ENCODE peak calls at places on chromosomes 7 and 10, in six cellular contexts. I, N, M, V, G and H are unnamed samples.

GRCh38 chr10:109933984-109934565 is 10.8 kb upstream of the XPNPEP1 start:
- DNase-seq in I (no peak), N (no peak), M (no peak), V (no peak), G (no peak), H (no peak)

GRCh38 chr7:1053002-1053411 is 8.7 kb downstream of the GPR146 start:
- DNase-seq in I (no peak), N (no peak), M (no peak), V (no peak), G (no peak), H (no peak)

GRCh38 chr10:14742815-14743214 is 31.9 kb downstream of the FAM107B start:
- DNase-seq in I (no peak), N (no peak), M (no peak), V (peak), G (no peak), H (no peak)

GRCh38 chr7:134448359-134449229 is 10.3 kb downstream of the AKR1B1 start:
- DNase-seq in I (no peak), N (no peak), M (no peak), V (no peak), G (no peak), H (peak)

GRCh38 chr7:74355091-74355490 is 65.9 kb downstream of the CLIP2 start:
- DNase-seq in I (no peak), N (peak), M (peak), V (peak), G (no peak), H (peak)

GRCh38 chr7:68444042-68444441 is 1154.2 kb upstream of the AUTS2 start:
- DNase-seq in I (no peak), N (no peak), M (no peak), V (no peak), G (no peak), H (no peak)

GRCh38 chr7:141013345-141013715 is 1.4 kb downstream of the MRPS33 start:
- DNase-seq in I (no peak), N (no peak), M (no peak), V (no peak), G (no peak), H (no peak)

GRCh38 chr10:50552771-50553535 is 70.8 kb downstream of the SGMS1 start:
- DNase-seq in I (no peak), N (peak), M (no peak), V (peak), G (peak), H (no peak)

GRCh38 chr10:11440250-11441150 is 170.9 kb downstream of the USP6NL start:
- DNase-seq in I (no peak), N (no peak), M (no peak), V (no peak), G (no peak), H (no peak)

GRCh38 chr10:6234371-6234770 is 31.6 kb downstream of the PFKFB3 start:
- DNase-seq in I (no peak), N (no peak), M (no peak), V (no peak), G (no peak), H (no peak)

DNA sequence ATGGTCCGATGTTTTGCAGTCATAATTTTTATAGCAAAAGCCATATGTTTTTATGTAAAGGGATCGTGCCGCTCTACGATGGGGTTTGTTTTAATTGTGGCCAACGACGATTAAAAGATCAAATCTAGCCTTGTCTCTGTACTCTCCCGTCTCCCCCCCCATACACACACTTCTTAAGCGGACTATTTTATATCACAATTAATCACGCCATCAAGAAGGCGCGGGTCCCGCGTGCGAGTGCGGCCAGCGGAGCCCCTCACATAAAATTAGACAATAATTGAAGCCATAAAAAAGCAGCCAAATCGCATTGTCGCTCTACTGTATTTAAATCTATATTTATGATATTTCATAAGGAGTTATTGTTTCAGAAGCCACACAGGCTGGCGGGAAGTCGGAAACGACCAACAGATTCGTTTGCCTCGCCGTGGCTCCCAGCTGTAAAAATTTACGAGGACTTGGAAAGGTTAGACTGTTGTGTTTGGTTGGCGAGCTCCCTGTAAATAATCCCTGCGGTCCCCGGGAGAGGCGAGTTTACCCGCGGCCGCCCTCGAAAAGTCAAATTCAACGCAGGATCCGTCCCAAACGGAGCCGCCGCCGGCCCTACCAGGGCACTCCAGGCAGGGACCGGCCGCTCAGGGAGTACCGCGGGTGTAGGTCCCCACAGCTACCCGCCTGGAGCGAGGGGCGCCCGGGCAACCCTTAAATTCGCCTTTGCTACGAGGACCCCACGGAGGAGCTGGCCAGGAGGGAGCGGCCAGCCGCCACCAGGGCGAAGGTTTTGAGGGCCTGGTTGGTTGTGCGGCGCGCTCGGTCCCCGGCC is 528 bp upstream of the HOXA9 start:
- DNase-seq in I (peak), N (no peak), M (no peak), V (no peak), G (no peak), H (no peak)
- TF ChIP-seq POLR2A in I (no peak), N (peak), M (no peak), V (no peak), G (no peak), H (no peak)

GRCh38 chr10:70378122-70378521 is 4.3 kb downstream of the LRRC20 start:
- DNase-seq in I (no peak), N (no peak), M (no peak), V (no peak), G (no peak), H (peak)
- TF ChIP-seq POLR2A in I (no peak), N (no peak), M (no peak), V (no peak), G (no peak), H (no peak)

GRCh38 chr7:149605696-149606095 is 108.1 kb upstream of the ZNF746 start:
- DNase-seq in I (no peak), N (no peak), M (no peak), V (no peak), G (no peak), H (no peak)
- TF ChIP-seq POLR2A in I (no peak), N (no peak), M (no peak), V (no peak), G (no peak), H (no peak)

GRCh38 chr10:29584436-29584835 is 50.3 kb downstream of the SVIL start:
- DNase-seq in I (no peak), N (no peak), M (no peak), V (no peak), G (no peak), H (no peak)

GRCh38 chr10:29583674-29584073 is 51.1 kb downstream of the SVIL start:
- DNase-seq in I (no peak), N (no peak), M (no peak), V (no peak), G (no peak), H (no peak)

GRCh38 chr10:29586509-29586908 is 48.3 kb downstream of the SVIL start:
- DNase-seq in I (no peak), N (no peak), M (no peak), V (no peak), G (no peak), H (no peak)

GRCh38 chr10:29588640-29589421 is 45.9 kb downstream of the SVIL start:
- DNase-seq in I (no peak), N (no peak), M (no peak), V (no peak), G (no peak), H (no peak)

GRCh38 chr10:29585488-29585976 is 49.2 kb downstream of the SVIL start:
- DNase-seq in I (no peak), N (no peak), M (no peak), V (no peak), G (peak), H (no peak)
- TF ChIP-seq POLR2A in I (no peak), N (no peak), M (no peak), V (no peak), G (no peak), H (no peak)

DNA sequence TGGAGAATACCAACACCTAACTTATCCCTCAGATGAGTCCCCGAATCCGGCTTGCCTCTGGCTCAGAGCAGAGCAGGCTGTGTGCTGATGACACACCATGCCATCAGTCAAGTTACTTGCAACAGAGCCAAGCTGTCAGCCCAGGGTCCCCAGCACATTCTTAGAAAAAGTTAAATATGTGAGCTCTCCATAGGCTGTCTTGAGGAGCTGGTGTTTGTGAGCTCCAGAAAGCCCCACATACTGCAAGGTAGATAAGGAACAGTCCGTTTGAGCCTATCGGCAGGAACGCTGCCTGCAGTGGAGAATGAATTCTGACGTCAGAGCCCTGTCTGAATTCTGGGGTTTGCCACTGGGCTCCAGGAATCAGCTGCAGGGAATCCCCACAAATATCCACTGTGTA is 3.8 kb downstream of the SFXN4 start:
- DNase-seq in I (no peak), N (no peak), M (no peak), V (no peak), G (no peak), H (peak)
- TF ChIP-seq POLR2A in I (no peak), N (no peak), M (no peak), V (no peak), G (no peak), H (no peak)

DNA sequence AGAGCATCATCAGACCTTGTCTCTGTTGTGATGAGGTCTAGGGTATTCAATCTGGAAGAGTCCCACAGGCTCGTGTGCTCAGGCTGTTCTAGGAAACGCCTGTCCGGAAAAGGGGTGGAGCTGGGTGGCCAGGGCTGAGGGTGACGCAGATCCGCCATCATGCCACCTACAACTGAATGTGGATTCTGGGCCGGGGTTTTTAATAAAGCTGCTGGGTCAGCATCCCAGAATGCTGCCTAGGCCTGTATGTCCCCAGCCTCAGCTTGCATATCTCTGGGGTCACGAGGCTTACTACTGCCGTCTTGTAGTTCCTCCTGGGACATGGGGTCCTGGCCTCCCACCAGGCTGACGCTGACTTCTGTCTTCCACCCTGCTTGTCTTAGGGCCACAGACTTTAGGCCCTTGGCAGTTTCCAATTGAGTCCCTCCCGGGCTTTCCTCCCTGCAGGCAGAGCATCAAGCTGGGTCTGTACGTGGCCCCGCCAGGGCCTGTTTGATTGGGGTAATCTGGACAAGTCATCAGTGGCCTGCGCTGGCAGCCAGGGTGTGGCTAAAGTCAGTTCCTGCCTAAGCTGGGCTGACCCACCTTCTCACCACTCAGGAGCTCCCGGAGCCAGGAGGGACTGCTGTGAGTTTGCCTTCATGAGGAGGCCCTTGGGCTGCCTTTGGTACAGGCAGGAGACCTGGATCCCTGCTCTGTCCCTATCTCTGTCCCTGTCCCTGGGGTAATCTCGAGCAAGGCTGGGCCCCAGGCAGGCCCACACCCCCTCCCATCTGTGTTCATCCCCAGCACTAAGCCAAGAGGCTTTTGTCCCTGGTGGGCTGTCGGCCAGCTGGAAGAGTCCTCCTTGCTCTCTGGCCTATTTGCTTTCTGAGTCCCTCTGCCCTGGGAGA is 79.9 kb downstream of the ZMIZ1 start:
- DNase-seq in I (peak), N (peak), M (peak), V (peak), G (peak), H (peak)
- TF ChIP-seq POLR2A in I (no peak), N (peak), M (peak), V (no peak), G (no peak), H (peak)

GRCh38 chr10:22620140-22620857 is 94.1 kb downstream of the PIP4K2A start:
- DNase-seq in I (peak), N (peak), M (no peak), V (peak), G (no peak), H (peak)
- TF ChIP-seq POLR2A in I (no peak), N (no peak), M (no peak), V (no peak), G (no peak), H (no peak)

GRCh38 chr10:102633282-102633681 is 11.0 kb upstream of the TRIM8 start:
- DNase-seq in I (no peak), N (no peak), M (no peak), V (no peak), G (no peak), H (no peak)
- TF ChIP-seq POLR2A in I (no peak), N (no peak), M (no peak), V (no peak), G (no peak), H (no peak)

DNA sequence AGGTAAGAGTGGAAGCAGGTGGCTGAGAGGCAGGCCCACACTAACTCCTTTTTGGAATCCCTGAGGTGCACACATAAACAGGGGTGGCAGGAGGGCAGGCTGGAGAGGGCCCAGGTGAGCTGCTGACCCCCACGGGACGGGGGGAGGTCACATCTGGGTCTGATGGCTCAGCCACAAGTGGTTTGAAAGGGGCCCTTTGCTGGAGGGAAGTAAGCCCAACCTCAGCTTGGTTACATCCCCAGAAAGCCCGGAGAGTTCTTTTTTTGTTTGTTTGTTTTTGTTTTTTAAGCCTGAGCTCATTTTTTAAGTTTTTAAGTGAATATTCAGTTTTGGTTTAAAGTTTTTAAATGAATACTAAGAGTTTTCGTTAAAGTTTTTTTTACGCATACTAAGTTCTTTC is 72.8 kb upstream of the CUX1 start:
- DNase-seq in I (no peak), N (no peak), M (no peak), V (no peak), G (no peak), H (no peak)
- TF ChIP-seq POLR2A in I (no peak), N (no peak), M (no peak), V (no peak), G (no peak), H (no peak)